ENCODE peak calls at places on chromosomes 16 and 17, in nine cellular contexts. B, M, O, K, T, L, I, U and D are unnamed samples.

GRCh38 chr17:19365833-19366636 is 3.5 kb upstream of the B9D1 start:
- DNase-seq in B (no peak), M (no peak), O (no peak), K (no peak), T (no peak), L (no peak), I (no peak), U (no peak), D (no peak)

GRCh38 chr16:49158029-49158642 is 123.5 kb downstream of the CBLN1 start:
- DNase-seq in B (peak), M (no peak), O (peak), K (peak), T (peak), L (no peak), I (peak), U (peak), D (peak)

GRCh38 chr16:17589898-17590297 is 119.1 kb upstream of the XYLT1 start:
- DNase-seq in B (no peak), M (no peak), O (no peak), K (no peak), T (no peak), L (no peak), I (no peak), U (no peak), D (no peak)

GRCh38 chr16:49590166-49590871 is 216.7 kb downstream of the C16orf78 start:
- DNase-seq in B (no peak), M (no peak), O (no peak), K (no peak), T (no peak), L (no peak), I (no peak), U (no peak), D (no peak)

GRCh38 chr16:14436410-14436955 is 193.6 kb downstream of the PARN start:
- DNase-seq in B (no peak), M (no peak), O (no peak), K (no peak), T (no peak), L (no peak), I (no peak), U (no peak), D (no peak)

GRCh38 chr16:72493681-72494415 is 321.9 kb upstream of the PMFBP1 start:
- DNase-seq in B (no peak), M (no peak), O (no peak), K (peak), T (no peak), L (no peak), I (peak), U (no peak), D (no peak)

GRCh38 chr16:87713469-87714229 is 52.1 kb downstream of the KLHDC4 start:
- DNase-seq in B (no peak), M (no peak), O (no peak), K (no peak), T (no peak), L (no peak), I (no peak), U (no peak), D (no peak)

GRCh38 chr17:42918902-42919521 is 18.4 kb downstream of the G6PC1 start:
- DNase-seq in B (no peak), M (no peak), O (no peak), K (no peak), T (peak), L (no peak), I (peak), U (no peak), D (no peak)

GRCh38 chr17:44004077-44004760 is at the start of gene NAGS:
- DNase-seq in B (no peak), M (peak), O (no peak), K (no peak), T (no peak), L (no peak), I (peak), U (no peak), D (no peak)

GRCh38 chr16:48087639-48088038 is 68.2 kb downstream of the ABCC12 start:
- DNase-seq in B (no peak), M (no peak), O (no peak), K (no peak), T (no peak), L (no peak), I (no peak), U (no peak), D (no peak)

GRCh38 chr16:49706620-49707355 is 149.1 kb downstream of the ZNF423 start:
- DNase-seq in B (no peak), M (no peak), O (no peak), K (no peak), T (no peak), L (no peak), I (no peak), U (no peak), D (no peak)

GRCh38 chr16:57115148-57115503 is 22.7 kb downstream of the CPNE2 start:
- DNase-seq in B (no peak), M (no peak), O (no peak), K (peak), T (no peak), L (no peak), I (peak), U (no peak), D (no peak)

GRCh38 chr16:86061771-86062170 is 162.8 kb downstream of the IRF8 start:
- DNase-seq in B (no peak), M (peak), O (no peak), K (no peak), T (no peak), L (no peak), I (no peak), U (no peak), D (no peak)

GRCh38 chr17:42691021-42691545 is 8.8 kb downstream of the CNTNAP1 start:
- DNase-seq in B (no peak), M (no peak), O (no peak), K (no peak), T (no peak), L (no peak), I (no peak), U (no peak), D (no peak)

GRCh38 chr16:57572978-57573733 is 30.7 kb downstream of the ADGRG5 start:
- DNase-seq in B (no peak), M (no peak), O (no peak), K (no peak), T (no peak), L (no peak), I (no peak), U (no peak), D (no peak)

GRCh38 chr17:35889818-35890773 is 9.9 kb upstream of the CCL5 start:
- DNase-seq in B (no peak), M (no peak), O (no peak), K (peak), T (no peak), L (peak), I (peak), U (peak), D (no peak)

GRCh38 chr16:75024591-75024990 is 25.8 kb downstream of the ZNRF1 start:
- DNase-seq in B (no peak), M (no peak), O (no peak), K (no peak), T (no peak), L (no peak), I (no peak), U (no peak), D (no peak)

GRCh38 chr17:45311762-45312476 is 4.9 kb downstream of the MAP3K14 start:
- DNase-seq in B (no peak), M (peak), O (peak), K (peak), T (peak), L (no peak), I (no peak), U (no peak), D (peak)

GRCh38 chr16:4612977-4613635 is 1.6 kb downstream of the UBALD1 start:
- DNase-seq in B (no peak), M (no peak), O (no peak), K (no peak), T (no peak), L (no peak), I (no peak), U (no peak), D (no peak)

GRCh38 chr17:19260958-19261357 is 23.8 kb downstream of the EPN2 start:
- DNase-seq in B (no peak), M (no peak), O (no peak), K (no peak), T (no peak), L (no peak), I (no peak), U (no peak), D (no peak)

GRCh38 chr17:49125449-49125848 is 7.1 kb upstream of the B4GALNT2 start:
- DNase-seq in B (no peak), M (no peak), O (no peak), K (no peak), T (no peak), L (no peak), I (no peak), U (no peak), D (no peak)

GRCh38 chr16:1772362-1772907 is at the start of gene EME2:
- DNase-seq in B (no peak), M (no peak), O (no peak), K (peak), T (peak), L (no peak), I (no peak), U (no peak), D (no peak)

GRCh38 chr17:45241315-45242011 is 19.8 kb downstream of the FMNL1 start:
- DNase-seq in B (no peak), M (peak), O (no peak), K (no peak), T (no peak), L (no peak), I (no peak), U (no peak), D (no peak)

GRCh38 chr17:34556384-34556783 is 23.0 kb upstream of the TMEM132E start:
- DNase-seq in B (peak), M (no peak), O (no peak), K (peak), T (no peak), L (no peak), I (no peak), U (no peak), D (no peak)

GRCh38 chr16:8547756-8548155 is 42.6 kb downstream of the TMEM114 start:
- DNase-seq in B (no peak), M (no peak), O (no peak), K (no peak), T (no peak), L (no peak), I (no peak), U (no peak), D (no peak)

GRCh38 chr17:39951924-39952664 is 10.7 kb upstream of the GSDMA start:
- DNase-seq in B (no peak), M (no peak), O (no peak), K (no peak), T (no peak), L (no peak), I (no peak), U (no peak), D (no peak)

GRCh38 chr17:39954876-39955275 is 7.9 kb upstream of the GSDMA start:
- DNase-seq in B (no peak), M (no peak), O (no peak), K (no peak), T (no peak), L (no peak), I (no peak), U (no peak), D (no peak)

GRCh38 chr17:39953471-39953888 is 9.3 kb upstream of the GSDMA start:
- DNase-seq in B (no peak), M (no peak), O (no peak), K (no peak), T (no peak), L (no peak), I (no peak), U (no peak), D (no peak)

GRCh38 chr17:39950871-39951348 is 11.9 kb upstream of the GSDMA start:
- DNase-seq in B (no peak), M (no peak), O (no peak), K (peak), T (no peak), L (no peak), I (peak), U (no peak), D (no peak)

DNA sequence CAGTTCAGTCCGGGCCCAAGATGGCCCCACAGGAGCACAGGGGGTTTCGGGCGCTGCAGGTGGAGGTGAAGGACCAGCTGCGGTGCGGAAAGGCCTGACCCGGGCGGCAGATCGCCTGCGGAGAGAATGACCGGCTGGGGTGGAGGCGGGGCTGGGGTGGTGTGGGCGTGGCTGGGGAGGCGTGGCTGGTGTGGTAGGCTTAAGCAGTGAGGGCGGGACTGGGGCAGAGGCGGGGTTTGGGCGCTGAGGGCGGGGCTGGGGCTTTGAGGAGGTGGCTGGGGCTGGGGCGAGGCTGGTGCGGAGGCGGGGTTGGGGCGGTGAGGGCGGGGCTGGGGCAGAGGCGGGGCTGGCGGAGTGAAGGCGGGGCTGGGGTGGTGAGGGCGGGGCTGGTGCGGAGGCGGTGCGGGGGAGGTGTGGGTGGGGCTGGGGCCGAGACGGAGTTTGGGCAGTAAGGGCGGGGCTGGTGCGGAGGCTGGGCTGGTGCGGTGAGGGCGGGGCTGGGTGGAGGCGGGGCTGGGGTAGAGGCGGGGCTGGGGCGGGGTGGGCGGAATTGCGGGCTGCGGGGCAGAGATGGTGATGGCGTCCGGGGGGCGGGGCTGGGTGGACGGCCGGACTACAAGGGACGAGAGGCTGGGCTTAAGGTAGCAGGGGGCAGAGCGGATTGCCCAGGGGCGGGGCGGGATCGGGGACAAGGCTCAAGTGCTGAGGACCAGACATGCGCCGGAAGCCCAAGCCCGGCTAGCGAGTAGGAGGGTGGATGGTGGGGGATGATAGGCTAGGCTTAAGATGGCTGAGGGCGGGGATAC is 9.9 kb upstream of the GSDMA start:
- DNase-seq in B (peak), M (peak), O (peak), K (peak), T (peak), L (peak), I (peak), U (peak), D (peak)
- TF ChIP-seq CTCF in B (no peak), M (no peak), O (no peak), K (no peak), T (no peak), L (no peak), I (no peak), U (no peak), D (no peak)

DNA sequence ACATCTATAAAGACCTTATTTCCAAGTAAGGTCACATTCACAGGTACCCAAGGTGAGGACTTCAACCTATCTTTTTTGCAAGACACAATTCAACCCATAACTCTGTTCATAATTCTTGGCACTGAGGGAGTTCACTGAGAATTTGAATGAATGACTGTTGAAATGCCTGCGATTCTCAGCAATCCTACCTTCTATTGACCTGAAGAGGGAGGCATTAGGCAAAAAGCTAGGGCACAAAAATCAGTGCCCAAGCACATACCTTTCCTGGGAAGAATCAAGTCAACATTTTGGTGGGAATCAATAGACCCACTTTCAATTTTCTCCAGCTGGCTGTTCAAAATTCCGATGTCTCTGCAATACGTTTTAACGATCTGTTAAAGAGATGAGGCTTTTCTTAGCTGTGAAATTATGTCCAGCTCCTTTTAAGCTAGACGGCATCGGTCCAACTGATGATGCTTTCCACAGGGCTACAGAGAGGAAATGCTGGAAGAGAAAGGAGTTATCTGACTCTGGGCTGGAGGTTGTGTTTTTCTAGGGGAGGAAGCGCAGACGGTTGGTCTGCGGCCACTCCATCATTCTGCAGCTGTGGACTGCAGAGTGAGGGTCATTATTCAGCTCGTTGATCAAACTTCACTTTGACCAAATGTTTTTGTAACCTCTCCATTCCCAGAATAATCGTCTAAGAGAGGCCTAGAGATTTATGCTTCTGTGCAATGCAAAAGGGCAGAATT is 25.1 kb downstream of the BCO1 start:
- DNase-seq in B (no peak), M (no peak), O (no peak), K (peak), T (no peak), L (peak), I (peak), U (no peak), D (no peak)
- TF ChIP-seq CTCF in B (no peak), M (no peak), O (no peak), K (peak), T (no peak), L (no peak), I (peak), U (peak), D (no peak)

DNA sequence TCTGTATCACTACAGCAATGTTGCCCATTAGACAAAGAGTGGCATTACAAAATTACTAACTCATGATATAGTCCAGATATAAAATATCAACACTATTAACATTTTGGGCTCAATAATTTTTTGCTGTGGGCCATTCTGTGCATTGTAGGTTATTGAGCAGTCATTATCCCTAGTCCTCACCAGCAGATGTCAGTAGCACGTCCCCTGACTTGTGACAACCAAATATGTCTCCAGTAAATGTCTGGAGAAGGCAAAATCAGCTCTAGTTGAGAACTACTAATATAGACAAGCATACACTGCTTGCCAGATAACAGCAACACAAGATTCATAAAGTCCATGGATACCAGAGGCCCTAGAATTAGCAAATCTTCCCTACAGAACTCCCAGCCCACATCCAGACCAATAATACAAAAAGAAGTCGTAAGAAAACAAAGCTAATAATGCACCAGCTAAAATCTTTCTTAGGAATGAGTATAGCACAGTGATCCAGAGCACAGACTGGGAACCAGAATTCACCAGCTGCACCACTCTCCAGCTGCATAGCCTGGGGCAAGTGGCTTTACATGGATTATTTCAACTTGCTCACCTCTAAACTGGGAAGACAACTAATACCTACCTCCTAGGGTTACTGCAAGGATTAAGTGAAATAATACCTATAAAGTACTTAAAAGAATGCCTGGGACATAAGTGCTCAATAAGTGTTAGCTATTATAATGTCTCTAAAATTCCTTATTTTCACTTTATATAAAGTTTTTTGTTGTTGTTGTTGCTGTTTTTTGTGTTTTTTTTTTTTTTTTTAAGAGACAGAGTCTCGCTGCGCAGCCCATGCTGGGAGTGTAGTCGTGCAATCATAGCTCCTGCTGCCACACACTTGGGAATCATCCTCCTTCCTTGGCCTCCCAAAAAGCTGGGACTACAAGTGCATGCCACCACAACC is 23.7 kb downstream of the HELZ start:
- DNase-seq in B (no peak), M (no peak), O (peak), K (peak), T (no peak), L (peak), I (peak), U (no peak), D (peak)
- TF ChIP-seq CTCF in B (peak), M (peak), O (peak), K (peak), T (no peak), L (peak), I (peak), U (peak), D (peak)

GRCh38 chr17:71628306-71628705 is 492.5 kb upstream of the SOX9 start:
- DNase-seq in B (no peak), M (no peak), O (no peak), K (peak), T (no peak), L (no peak), I (no peak), U (no peak), D (no peak)

GRCh38 chr17:71632328-71632727 is 488.5 kb upstream of the SOX9 start:
- DNase-seq in B (no peak), M (no peak), O (no peak), K (peak), T (no peak), L (no peak), I (peak), U (peak), D (no peak)

GRCh38 chr17:71634376-71634775 is 486.4 kb upstream of the SOX9 start:
- DNase-seq in B (no peak), M (no peak), O (no peak), K (no peak), T (no peak), L (no peak), I (no peak), U (no peak), D (no peak)

GRCh38 chr17:71633391-71633849 is 487.4 kb upstream of the SOX9 start:
- DNase-seq in B (no peak), M (no peak), O (peak), K (peak), T (peak), L (no peak), I (peak), U (no peak), D (no peak)

DNA sequence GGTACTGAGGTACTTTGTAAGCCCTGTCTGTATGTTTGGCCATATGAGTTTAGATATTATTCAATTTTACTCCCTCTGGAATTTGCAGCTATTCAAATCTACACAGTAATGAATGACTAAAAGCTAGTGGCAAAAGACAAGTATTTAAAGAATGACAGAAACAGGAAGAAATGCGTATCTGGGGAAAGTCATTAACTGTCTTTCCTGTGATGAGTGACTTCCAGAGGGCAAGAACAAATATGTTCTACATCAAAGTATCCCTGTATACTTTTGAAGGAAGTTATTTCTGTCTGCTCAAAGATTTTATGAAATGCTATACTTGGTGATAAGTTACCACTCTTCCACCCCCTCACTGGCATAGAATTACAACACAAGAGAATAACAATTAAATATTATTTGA is 489.3 kb upstream of the SOX9 start:
- DNase-seq in B (no peak), M (no peak), O (no peak), K (peak), T (no peak), L (no peak), I (no peak), U (no peak), D (no peak)
- TF ChIP-seq CTCF in B (no peak), M (no peak), O (no peak), K (no peak), T (no peak), L (no peak), I (no peak), U (no peak), D (no peak)

DNA sequence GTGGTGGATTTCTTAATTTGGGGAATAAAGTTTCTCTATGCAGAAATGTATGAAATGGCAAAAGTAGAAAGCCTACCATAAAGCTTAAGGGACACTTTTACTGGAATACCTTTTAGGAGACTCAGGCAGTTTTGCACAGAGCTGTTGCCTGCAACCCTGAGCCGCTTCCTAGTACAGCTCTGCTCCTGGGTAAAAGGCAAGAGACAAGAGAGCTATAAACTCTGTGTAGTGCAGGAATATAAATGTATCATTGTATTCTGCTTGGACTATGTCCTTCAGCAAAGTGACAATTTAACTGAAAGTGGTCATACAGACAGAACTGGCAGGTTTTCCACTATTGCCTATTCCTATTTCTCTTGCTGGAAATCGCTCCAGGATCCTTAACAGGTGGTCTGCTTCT is 65.3 kb upstream of the MYOCD start:
- DNase-seq in B (no peak), M (no peak), O (no peak), K (no peak), T (no peak), L (no peak), I (no peak), U (no peak), D (no peak)
- TF ChIP-seq CTCF in B (no peak), M (no peak), O (no peak), K (no peak), T (no peak), L (no peak), I (no peak), U (no peak), D (no peak)